ENCODE peak calls at places on chromosomes 1 and 21, in four cellular contexts. One of them, this sample, is unnamed. For H3K27me3, the result is how much of the 10 kb centered on the place peaks cover.

GRCh38 chr1:24015226-24016210 is 35.4 kb upstream of the SRSF10 start:
- DNase-seq in small intestine: no peak
- DNase-seq in right atrium auricular region: no peak
- DNase-seq in DND-41: no peak
- DNase-seq in this sample: no peak

GRCh38 chr1:48870596-48870995 is 93.9 kb upstream of the BEND5 start:
- DNase-seq in DND-41: peak
- DNase-seq in right atrium auricular region: no peak
- DNase-seq in small intestine: no peak
- DNase-seq in this sample: no peak

GRCh38 chr1:3911521-3911845 is 11.4 kb upstream of the C1orf174 start:
- DNase-seq in small intestine: no peak
- DNase-seq in DND-41: no peak
- DNase-seq in right atrium auricular region: no peak
- DNase-seq in this sample: no peak

GRCh38 chr1:95641386-95641785 is 407.4 kb downstream of the RWDD3 start:
- DNase-seq in DND-41: no peak
- DNase-seq in right atrium auricular region: no peak
- DNase-seq in small intestine: no peak
- DNase-seq in this sample: no peak

GRCh38 chr21:34078915-34079314 is 5.5 kb downstream of the MRPS6 start:
- DNase-seq in small intestine: peak
- DNase-seq in DND-41: peak
- DNase-seq in right atrium auricular region: no peak
- DNase-seq in this sample: peak

GRCh38 chr1:167594827-167595226 is 35.2 kb upstream of the RCSD1 start:
- DNase-seq in DND-41: no peak
- DNase-seq in right atrium auricular region: no peak
- DNase-seq in small intestine: no peak
- DNase-seq in this sample: no peak

GRCh38 chr21:32403201-32403701 is 9.3 kb upstream of the EVA1C start:
- DNase-seq in small intestine: peak
- DNase-seq in DND-41: peak
- DNase-seq in right atrium auricular region: no peak
- DNase-seq in this sample: peak

GRCh38 chr1:71804140-71804539 is 478.2 kb downstream of the NEGR1 start:
- DNase-seq in small intestine: no peak
- DNase-seq in DND-41: no peak
- DNase-seq in right atrium auricular region: no peak
- DNase-seq in this sample: no peak

GRCh38 chr1:23008901-23009300 is 6.8 kb downstream of the TEX46 start:
- DNase-seq in small intestine: no peak
- DNase-seq in right atrium auricular region: no peak
- DNase-seq in DND-41: no peak
- DNase-seq in this sample: no peak

GRCh38 chr1:19313961-19314882 is 2.1 kb downstream of the SLC66A1 start:
- DNase-seq in right atrium auricular region: no peak
- DNase-seq in DND-41: no peak
- DNase-seq in small intestine: no peak
- DNase-seq in this sample: no peak

GRCh38 chr1:85569122-85569521 is 11.4 kb upstream of the CCN1 start:
- DNase-seq in small intestine: no peak
- DNase-seq in right atrium auricular region: no peak
- DNase-seq in DND-41: no peak
- DNase-seq in this sample: no peak

GRCh38 chr1:108556079-108556478 is 3.8 kb upstream of the EEIG2 start:
- DNase-seq in right atrium auricular region: no peak
- DNase-seq in DND-41: no peak
- DNase-seq in small intestine: no peak
- DNase-seq in this sample: no peak

GRCh38 chr1:71047635-71048607 is at the start of gene PTGER3:
- DNase-seq in right atrium auricular region: no peak
- DNase-seq in DND-41: no peak
- DNase-seq in small intestine: peak
- DNase-seq in this sample: peak

GRCh38 chr1:89884718-89885596 is 64.1 kb downstream of the LRRC8D start:
- DNase-seq in DND-41: no peak
- DNase-seq in right atrium auricular region: no peak
- DNase-seq in small intestine: no peak
- DNase-seq in this sample: no peak

GRCh38 chr1:77375990-77376389 is 94.2 kb downstream of the AK5 start:
- DNase-seq in right atrium auricular region: no peak
- DNase-seq in small intestine: no peak
- DNase-seq in DND-41: no peak
- DNase-seq in this sample: no peak

GRCh38 chr21:28580585-28580984 is 412.1 kb downstream of the LTN1 start:
- DNase-seq in DND-41: no peak
- DNase-seq in small intestine: no peak
- DNase-seq in right atrium auricular region: no peak
- DNase-seq in this sample: no peak

GRCh38 chr1:39158330-39159086 is 46.0 kb upstream of the MACF1 start:
- DNase-seq in small intestine: peak
- DNase-seq in right atrium auricular region: no peak
- DNase-seq in DND-41: no peak
- DNase-seq in this sample: no peak

GRCh38 chr21:14675774-14676530 is 129.8 kb upstream of the SAMSN1 start:
- DNase-seq in small intestine: peak
- DNase-seq in right atrium auricular region: no peak
- DNase-seq in DND-41: peak
- DNase-seq in this sample: peak

GRCh38 chr1:9239622-9240401 is 5.2 kb downstream of the H6PD start:
- DNase-seq in right atrium auricular region: no peak
- DNase-seq in small intestine: peak
- DNase-seq in DND-41: peak
- DNase-seq in this sample: no peak

GRCh38 chr1:203135636-203136305 is 8.2 kb downstream of the ADORA1 start:
- DNase-seq in right atrium auricular region: no peak
- DNase-seq in small intestine: no peak
- DNase-seq in DND-41: no peak
- DNase-seq in this sample: no peak

GRCh38 chr1:216425577-216425976 is 2.3 kb upstream of the USH2A start:
- DNase-seq in small intestine: no peak
- DNase-seq in DND-41: no peak
- DNase-seq in right atrium auricular region: no peak
- DNase-seq in this sample: no peak

GRCh38 chr1:89987170-89987819 is 7.6 kb upstream of the ZNF326 start:
- DNase-seq in DND-41: peak
- DNase-seq in right atrium auricular region: no peak
- DNase-seq in small intestine: peak
- DNase-seq in this sample: peak

GRCh38 chr1:182383037-182383661 is 8.4 kb downstream of the GLUL start:
- DNase-seq in small intestine: no peak
- DNase-seq in DND-41: no peak
- DNase-seq in right atrium auricular region: no peak
- DNase-seq in this sample: no peak

GRCh38 chr1:109495738-109496137 is 1.8 kb downstream of the CYB561D1 start:
- DNase-seq in right atrium auricular region: no peak
- DNase-seq in DND-41: no peak
- DNase-seq in small intestine: no peak
- DNase-seq in this sample: no peak

GRCh38 chr1:156814571-156815260 is 1.9 kb downstream of the SH2D2A start:
- DNase-seq in small intestine: no peak
- DNase-seq in right atrium auricular region: no peak
- DNase-seq in DND-41: no peak
- DNase-seq in this sample: no peak

GRCh38 chr21:42745511-42746239 is 92.3 kb downstream of the PDE9A start:
- DNase-seq in right atrium auricular region: no peak
- DNase-seq in DND-41: no peak
- DNase-seq in small intestine: no peak
- DNase-seq in this sample: no peak

GRCh38 chr21:26005464-26005863 is 165.1 kb downstream of the APP start:
- DNase-seq in DND-41: no peak
- DNase-seq in right atrium auricular region: no peak
- DNase-seq in small intestine: no peak
- DNase-seq in this sample: no peak

GRCh38 chr21:26011292-26011940 is 159.2 kb downstream of the APP start:
- DNase-seq in small intestine: no peak
- DNase-seq in DND-41: no peak
- DNase-seq in right atrium auricular region: no peak
- DNase-seq in this sample: no peak

GRCh38 chr21:26003428-26003827 is 167.1 kb downstream of the APP start:
- DNase-seq in right atrium auricular region: no peak
- DNase-seq in small intestine: no peak
- DNase-seq in DND-41: no peak
- DNase-seq in this sample: no peak

GRCh38 chr21:26013964-26014363 is 156.6 kb downstream of the APP start:
- DNase-seq in right atrium auricular region: no peak
- DNase-seq in small intestine: no peak
- DNase-seq in DND-41: no peak
- DNase-seq in this sample: no peak

DNA sequence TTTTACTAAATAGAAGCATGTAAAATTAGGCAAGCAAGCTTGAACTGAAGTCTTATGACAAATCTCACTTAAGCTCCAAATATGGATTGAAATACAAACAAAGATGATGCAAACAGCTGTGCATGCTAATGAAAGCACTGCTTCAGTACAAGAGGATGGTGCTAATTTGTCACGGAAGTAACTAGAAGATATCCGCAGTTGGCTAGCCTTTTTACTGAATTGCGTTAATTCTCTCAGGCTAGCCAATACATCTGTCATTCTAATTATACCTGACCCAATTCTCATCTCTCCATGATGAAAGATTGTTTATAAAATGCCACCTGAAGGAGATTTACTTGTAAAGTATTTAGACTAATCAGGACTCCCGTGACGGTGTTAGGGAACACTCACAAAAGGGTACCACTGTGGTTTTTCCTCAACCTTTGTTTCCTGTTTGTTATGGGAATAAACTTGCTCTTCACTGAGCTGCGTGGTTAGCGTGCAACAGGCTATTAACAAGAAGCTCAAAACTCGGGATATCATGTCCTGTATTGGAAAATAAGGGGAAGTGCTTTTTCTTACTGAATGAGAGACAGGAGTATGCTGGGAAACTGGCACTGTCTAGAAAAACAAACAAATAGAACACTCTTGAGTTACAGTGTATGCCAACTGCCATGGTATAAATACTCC is 162.5 kb downstream of the APP start:
- DNase-seq in right atrium auricular region: no peak
- DNase-seq in DND-41: no peak
- DNase-seq in small intestine: no peak
- DNase-seq in this sample: no peak
- H3K27ac ChIP-seq in right atrium auricular region: peak
- H3K27ac ChIP-seq in DND-41: no peak
- H3K27ac ChIP-seq in small intestine: peak
- H3K27ac ChIP-seq in this sample: no peak

DNA sequence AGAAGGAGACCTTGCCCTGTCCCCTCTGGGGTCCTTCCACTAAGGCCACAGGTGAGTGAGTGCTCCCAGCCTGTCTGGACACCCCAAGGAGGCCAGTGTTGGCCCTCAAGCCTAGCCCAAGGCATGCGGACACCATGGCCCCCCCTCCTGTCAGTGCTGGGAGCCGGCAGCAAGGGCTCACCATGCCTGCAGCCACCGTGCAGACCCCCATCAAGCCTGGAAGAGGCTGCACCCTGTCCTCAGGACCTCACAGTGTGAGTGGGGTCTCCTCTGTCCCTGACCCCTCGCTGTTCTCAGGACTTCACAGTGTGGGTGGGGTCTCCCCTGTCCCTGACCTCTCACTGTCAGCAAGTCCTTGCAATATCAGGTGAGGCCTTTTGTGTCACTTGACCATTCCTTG is 33.2 kb upstream of the PRSS38 start:
- DNase-seq in small intestine: no peak
- DNase-seq in DND-41: no peak
- DNase-seq in right atrium auricular region: peak
- DNase-seq in this sample: no peak
- H3K4me3 ChIP-seq in small intestine: no peak
- H3K4me3 ChIP-seq in DND-41: no peak
- H3K4me3 ChIP-seq in right atrium auricular region: no peak
- H3K4me3 ChIP-seq in this sample: no peak

GRCh38 chr1:20481158-20481617 is 4.8 kb downstream of the CAMK2N1 start:
- DNase-seq in right atrium auricular region: no peak
- DNase-seq in small intestine: peak
- DNase-seq in DND-41: no peak
- DNase-seq in this sample: no peak

GRCh38 chr1:20478072-20478660 is 7.8 kb downstream of the CAMK2N1 start:
- DNase-seq in small intestine: no peak
- DNase-seq in DND-41: no peak
- DNase-seq in right atrium auricular region: no peak
- DNase-seq in this sample: no peak

GRCh38 chr1:20480261-20481157 is 5.5 kb downstream of the CAMK2N1 start:
- DNase-seq in small intestine: peak
- DNase-seq in right atrium auricular region: no peak
- DNase-seq in DND-41: no peak
- DNase-seq in this sample: no peak

GRCh38 chr1:20481643-20482498 is 4.1 kb downstream of the CAMK2N1 start:
- DNase-seq in DND-41: no peak
- DNase-seq in small intestine: no peak
- DNase-seq in right atrium auricular region: no peak
- DNase-seq in this sample: no peak

DNA sequence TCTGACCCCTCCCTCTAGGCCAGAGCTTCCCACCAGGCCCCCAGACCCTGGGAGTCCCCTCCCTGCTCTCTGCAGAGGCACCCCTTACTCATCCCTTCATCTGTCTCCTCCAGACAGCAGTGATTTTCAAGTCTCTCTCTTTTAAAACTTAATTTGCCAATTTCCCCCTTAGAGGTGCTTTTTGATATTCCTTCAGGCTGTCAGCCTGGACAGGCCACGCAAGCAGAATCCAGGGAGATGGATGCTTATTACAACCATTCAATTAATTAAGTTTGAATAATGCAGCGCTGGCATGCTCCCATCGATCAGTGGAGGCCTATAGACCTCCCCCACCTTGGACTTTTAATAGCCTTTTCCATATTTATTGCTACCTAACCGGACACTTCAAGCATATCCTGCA is 6.2 kb downstream of the CAMK2N1 start:
- DNase-seq in DND-41: no peak
- DNase-seq in small intestine: no peak
- DNase-seq in right atrium auricular region: no peak
- DNase-seq in this sample: no peak
- H3K27me3 ChIP-seq in DND-41: under half
- H3K27me3 ChIP-seq in small intestine: under half
- H3K27me3 ChIP-seq in right atrium auricular region: under half
- H3K27me3 ChIP-seq in this sample: under half

DNA sequence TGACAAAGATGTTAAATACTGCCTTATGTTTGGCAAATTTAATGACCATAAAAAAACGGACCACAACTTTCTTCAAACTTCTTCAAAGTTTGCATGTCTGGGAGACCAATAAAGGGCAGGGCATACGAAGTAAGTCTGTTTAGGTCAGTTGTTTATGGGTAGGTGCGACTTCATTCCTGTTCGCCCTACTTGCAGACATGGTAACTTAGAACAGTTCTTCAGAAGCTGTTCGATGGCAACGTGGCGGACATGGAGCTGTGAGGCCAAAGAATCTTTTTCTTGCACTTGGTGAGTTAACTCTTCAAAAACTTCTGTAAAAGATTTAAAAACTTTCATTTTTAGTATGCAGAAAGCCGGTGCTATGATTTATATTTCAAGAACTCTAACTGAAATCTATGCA is 25.9 kb downstream of the C21orf91 start:
- DNase-seq in right atrium auricular region: no peak
- DNase-seq in small intestine: no peak
- DNase-seq in DND-41: no peak
- DNase-seq in this sample: no peak
- H3K27ac ChIP-seq in right atrium auricular region: peak
- H3K27ac ChIP-seq in small intestine: peak
- H3K27ac ChIP-seq in DND-41: no peak
- H3K27ac ChIP-seq in this sample: peak

This sample was measured in naive thymus-derived CD4-positive, alpha-beta T cell.